ENCODE peak calls at places on chromosomes 3 and 15, in nine cellular contexts. S is MCF 10A, M is IMR-90, G is cardiac muscle cell, U is psoas muscle, W is astrocyte of the spinal cord, K is fibroblast of the aortic adventitia, V is H9, Y is fibroblast of villous mesenchyme. A is an unnamed sample.

GRCh38 chr3:129622418-129622872 is 16.0 kb upstream of the PLXND1 start:
- DNase-seq in S (no peak), M (no peak), G (no peak), U (peak), W (no peak), K (no peak), V (no peak), Y (no peak), A (no peak)

GRCh38 chr3:193775421-193776077 is 182.5 kb downstream of the OPA1 start:
- DNase-seq in S (no peak), M (no peak), G (no peak), U (no peak), W (no peak), K (no peak), V (peak), Y (no peak), A (no peak)

GRCh38 chr15:31328425-31328998 is 1.9 kb downstream of the KLF13 start:
- DNase-seq in S (peak), M (peak), G (no peak), U (no peak), W (peak), K (no peak), V (no peak), Y (peak), A (peak)

GRCh38 chr15:87477759-87478687 is 778.5 kb downstream of the NTRK3 start:
- DNase-seq in S (peak), M (peak), G (peak), U (no peak), W (peak), K (peak), V (peak), Y (peak), A (peak)

GRCh38 chr15:52326758-52327157 is 31.2 kb upstream of the MYO5C start:
- DNase-seq in S (no peak), M (peak), G (no peak), U (no peak), W (no peak), K (peak), V (no peak), Y (peak), A (peak)

GRCh38 chr3:45362768-45363167 is 25.6 kb upstream of the LARS2 start:
- DNase-seq in S (no peak), M (peak), G (no peak), U (no peak), W (no peak), K (no peak), V (no peak), Y (peak), A (peak)

GRCh38 chr3:40800343-40800742 is 275.6 kb downstream of the ZNF621 start:
- DNase-seq in S (peak), M (peak), G (no peak), U (no peak), W (peak), K (peak), V (no peak), Y (peak), A (peak)

GRCh38 chr3:150887031-150887430 is 18.2 kb downstream of the MINDY4B start:
- DNase-seq in S (peak), M (peak), G (no peak), U (no peak), W (no peak), K (peak), V (no peak), Y (no peak), A (no peak)

GRCh38 chr3:187183210-187183862 is 13.9 kb upstream of the RTP1 start:
- DNase-seq in S (peak), M (no peak), G (no peak), U (no peak), W (no peak), K (peak), V (peak), Y (peak), A (no peak)

DNA sequence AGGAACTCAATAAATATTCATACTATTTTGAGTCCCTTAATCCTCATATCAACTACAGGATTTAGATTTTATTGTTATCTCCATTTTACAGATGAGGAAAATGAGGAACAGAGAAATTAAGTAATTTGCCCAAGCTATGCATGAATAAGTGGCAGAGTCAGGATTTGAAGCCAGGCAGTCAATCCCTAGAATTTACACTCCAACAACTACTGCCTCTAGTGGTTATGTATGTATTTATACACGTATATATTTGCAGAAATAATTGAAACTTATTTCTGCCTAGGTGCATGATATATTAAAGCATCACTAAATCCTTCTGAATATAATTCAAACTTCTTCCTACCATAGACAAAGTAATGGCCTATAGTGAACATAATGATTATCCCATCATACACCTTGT is 137.4 kb downstream of the SERPINI1 start:
- DNase-seq in S (no peak), M (no peak), G (no peak), U (no peak), W (no peak), K (no peak), V (no peak), Y (no peak), A (no peak)
- TF ChIP-seq CTCF in S (peak), M (peak), G (peak), U (no peak), W (peak), K (peak), V (peak), Y (peak), A (peak)

GRCh38 chr15:45666119-45666875 is 31.5 kb downstream of the SQOR start:
- DNase-seq in S (no peak), M (no peak), G (no peak), U (no peak), W (no peak), K (no peak), V (no peak), Y (no peak), A (no peak)
- TF ChIP-seq CTCF in S (no peak), M (peak), G (no peak), U (no peak), W (no peak), K (peak), V (peak), Y (no peak), A (peak)

GRCh38 chr3:15558581-15558980 is 37.1 kb upstream of the COLQ start:
- DNase-seq in S (no peak), M (no peak), G (no peak), U (no peak), W (no peak), K (no peak), V (no peak), Y (no peak), A (no peak)
- TF ChIP-seq CTCF in S (no peak), M (no peak), G (no peak), U (no peak), W (no peak), K (no peak), V (no peak), Y (no peak), A (no peak)

GRCh38 chr3:14791343-14791945 is 27.3 kb upstream of the FGD5 start:
- DNase-seq in S (peak), M (peak), G (peak), U (peak), W (peak), K (peak), V (peak), Y (peak), A (peak)
- TF ChIP-seq CTCF in S (peak), M (peak), G (peak), U (peak), W (peak), K (peak), V (peak), Y (peak), A (peak)

GRCh38 chr15:78540135-78540954 is at the start of gene PSMA4:
- DNase-seq in S (peak), M (peak), G (peak), U (peak), W (peak), K (peak), V (peak), Y (peak), A (peak)
- TF ChIP-seq CTCF in S (no peak), M (no peak), G (peak), U (peak), W (peak), K (peak), V (peak), Y (no peak), A (peak)

GRCh38 chr3:50194128-50194902 is 2.9 kb downstream of the GNAT1 start:
- DNase-seq in S (peak), M (peak), G (peak), U (peak), W (peak), K (peak), V (peak), Y (peak), A (peak)
- TF ChIP-seq CTCF in S (peak), M (peak), G (peak), U (peak), W (peak), K (peak), V (peak), Y (peak), A (peak)

GRCh38 chr15:75125935-75126334 is 75.7 kb upstream of the C15orf39 start:
- DNase-seq in S (no peak), M (no peak), G (no peak), U (no peak), W (no peak), K (no peak), V (no peak), Y (no peak), A (no peak)
- TF ChIP-seq CTCF in S (no peak), M (no peak), G (no peak), U (no peak), W (no peak), K (no peak), V (no peak), Y (no peak), A (no peak)

GRCh38 chr15:67997996-67998395 is 56.1 kb upstream of the PIAS1 start:
- DNase-seq in S (peak), M (peak), G (no peak), U (no peak), W (peak), K (peak), V (no peak), Y (peak), A (peak)

GRCh38 chr15:67999320-68000100 is 54.6 kb upstream of the PIAS1 start:
- DNase-seq in S (peak), M (no peak), G (no peak), U (no peak), W (no peak), K (no peak), V (no peak), Y (no peak), A (no peak)

GRCh38 chr15:68001811-68002210 is 52.3 kb upstream of the PIAS1 start:
- DNase-seq in S (no peak), M (no peak), G (no peak), U (no peak), W (no peak), K (peak), V (no peak), Y (no peak), A (no peak)

GRCh38 chr15:68000754-68001153 is 53.4 kb upstream of the PIAS1 start:
- DNase-seq in S (no peak), M (no peak), G (no peak), U (no peak), W (no peak), K (no peak), V (no peak), Y (no peak), A (no peak)

GRCh38 chr15:67998599-67999122 is 55.5 kb upstream of the PIAS1 start:
- DNase-seq in S (peak), M (peak), G (no peak), U (no peak), W (peak), K (peak), V (no peak), Y (peak), A (peak)
- TF ChIP-seq CTCF in S (no peak), M (no peak), G (no peak), U (no peak), W (no peak), K (no peak), V (no peak), Y (no peak), A (no peak)

GRCh38 chr15:65212097-65212496 is 824 bp upstream of the CILP start:
- DNase-seq in S (peak), M (no peak), G (peak), U (no peak), W (no peak), K (no peak), V (peak), Y (no peak), A (no peak)
- TF ChIP-seq CTCF in S (peak), M (peak), G (peak), U (peak), W (peak), K (peak), V (peak), Y (peak), A (peak)